ENCODE peak calls at places on chromosomes 4 and X, in six cellular contexts. R is Calu3; F is activated naive CD4-positive, alpha-beta T cell; W is A549; V is activated T-helper 1 cell treated with anti-CD3 and anti-CD28 coated beads, Interleukin-2, amount 50 U/mL, for 16 hours; G is kidney epithelial cell. A is an unnamed sample.

GRCh38 chrX:120332394-120332793 is 21.1 kb upstream of the TMEM255A start:
- DNase-seq in W (no peak), G (no peak), V (no peak), F (no peak), R (no peak), A (no peak)

GRCh38 chr4:109368661-109369060 is 65.0 kb upstream of the SEC24B start:
- DNase-seq in G (no peak), F (no peak), V (no peak), W (no peak), R (no peak), A (no peak)

GRCh38 chr4:152971053-152971452 is 34.9 kb downstream of the FHDC1 start:
- DNase-seq in W (no peak), V (no peak), G (no peak), R (no peak), F (no peak), A (no peak)

GRCh38 chr4:28092610-28093009 is 1232.0 kb downstream of the STIM2 start:
- DNase-seq in F (no peak), R (no peak), V (no peak), W (no peak), G (no peak), A (no peak)

GRCh38 chr4:171553961-171554360 is 259.2 kb upstream of the GALNTL6 start:
- DNase-seq in F (no peak), V (no peak), G (no peak), R (no peak), W (no peak), A (no peak)

GRCh38 chr4:17447675-17448298 is 64.1 kb downstream of the QDPR start:
- DNase-seq in W (peak), G (peak), V (peak), F (no peak), R (peak), A (peak)

GRCh38 chr4:172716291-172716690 is 452.3 kb upstream of the GALNT7 start:
- DNase-seq in F (no peak), V (no peak), G (no peak), R (no peak), W (no peak), A (no peak)

GRCh38 chr4:80407246-80407645 is 71.7 kb downstream of the CFAP299 start:
- DNase-seq in R (no peak), G (no peak), V (no peak), W (no peak), F (no peak), A (peak)

GRCh38 chr4:98110214-98110613 is 33.1 kb downstream of the STPG2 start:
- DNase-seq in W (no peak), G (no peak), R (no peak), F (no peak), V (no peak), A (no peak)

GRCh38 chrX:30659421-30659820 is 6.2 kb downstream of the GK start:
- DNase-seq in V (no peak), G (peak), W (peak), R (no peak), F (no peak), A (peak)

GRCh38 chr4:42123071-42123644 is 29.3 kb downstream of the BEND4 start:
- DNase-seq in W (no peak), G (no peak), R (peak), F (no peak), V (no peak), A (no peak)

GRCh38 chr4:30776921-30777415 is 56.8 kb downstream of the PCDH7 start:
- DNase-seq in V (no peak), G (no peak), F (no peak), R (no peak), W (no peak), A (no peak)

GRCh38 chr4:158914178-158914577 is 145.4 kb downstream of the FNIP2 start:
- DNase-seq in G (peak), R (no peak), W (peak), F (no peak), V (no peak), A (peak)

GRCh38 chr4:182307746-182308145 is 64.5 kb downstream of the TENM3 start:
- DNase-seq in F (no peak), W (no peak), G (peak), V (no peak), R (no peak), A (peak)

GRCh38 chr4:15506464-15506863 is 36.8 kb downstream of the CC2D2A start:
- DNase-seq in W (no peak), R (no peak), V (no peak), G (peak), F (no peak), A (peak)